ENCODE peak calls at places on chromosome 22, in seven cellular contexts. A, C, K, Z, M, T and Q are unnamed samples.
A peak's percentile ranks its signal among the peaks of the same experiment; 100 is the strongest.

GRCh38 chr22:19644314-19645223 is 69.7 kb upstream of the SEPTIN5 start:
- DNase-seq in A (no peak), C (no peak), T (no peak), K (no peak), Z (no peak), M (peak; percentile 14), Q (no peak)

GRCh38 chr22:37581534-37581933 is 1.6 kb upstream of the LGALS2 start:
- DNase-seq in M (no peak), Z (no peak), C (no peak), A (no peak), T (peak; percentile 71), K (no peak), Q (no peak)

GRCh38 chr22:29216873-29217666 is 11.4 kb downstream of the EMID1 start:
- DNase-seq in A (no peak), Z (peak; percentile 43), T (peak; percentile 64), K (no peak), C (no peak), M (no peak), Q (no peak)

GRCh38 chr22:50325444-50326224 is 1.2 kb downstream of the DENND6B start:
- DNase-seq in K (no peak), T (no peak), Z (no peak), M (no peak), A (no peak), C (no peak), Q (no peak)

GRCh38 chr22:22941831-22942510 is 54.4 kb downstream of the IGLL5 start:
- DNase-seq in C (peak; percentile 16), M (no peak), K (no peak), T (no peak), A (no peak), Z (no peak), Q (no peak)

GRCh38 chr22:49880281-49880680 is 26.6 kb downstream of the ZBED4 start:
- DNase-seq in A (no peak), M (no peak), T (no peak), K (no peak), C (peak; percentile 40), Z (no peak), Q (no peak)

GRCh38 chr22:47551438-47551788 is 789.0 kb downstream of the TBC1D22A start:
- DNase-seq in A (no peak), Z (no peak), T (no peak), K (no peak), M (no peak), C (no peak), Q (no peak)

GRCh38 chr22:30492144-30492543 is 13.4 kb downstream of the SEC14L4 start:
- DNase-seq in A (no peak), M (no peak), C (no peak), K (no peak), Z (no peak), T (no peak), Q (no peak)

GRCh38 chr22:44550666-44551491 is 52.8 kb upstream of the RTL6 start:
- DNase-seq in M (peak; percentile 96), C (no peak), A (peak; percentile 89), K (peak; percentile 71), Z (peak; percentile 95), T (peak; percentile 37), Q (peak; percentile 57)

GRCh38 chr22:31178859-31179258 is 18.9 kb downstream of the RNF185 start:
- DNase-seq in Z (no peak), M (no peak), A (no peak), K (no peak), T (no peak), C (no peak), Q (no peak)

GRCh38 chr22:23215294-23216204 is 35.2 kb downstream of the BCR start:
- DNase-seq in K (no peak), C (no peak), Z (peak; percentile 48), M (no peak), A (no peak), T (no peak), Q (no peak)

GRCh38 chr22:42932857-42933782 is 76.0 kb upstream of the ARFGAP3 start:
- DNase-seq in T (no peak), A (no peak), M (no peak), C (peak; percentile 55), Z (peak; percentile 28), K (no peak), Q (peak; percentile 76)

GRCh38 chr22:49948958-49949913 is 11.3 kb upstream of the PIM3 start:
- DNase-seq in K (no peak), A (no peak), T (no peak), C (no peak), M (no peak), Z (no peak), Q (no peak)

GRCh38 chr22:20918663-20919220 is 1.5 kb downstream of the CRKL start:
- DNase-seq in K (no peak), A (no peak), M (no peak), T (no peak), Z (no peak), C (peak; percentile 32), Q (no peak)

GRCh38 chr22:47421846-47422245 is 659.4 kb downstream of the TBC1D22A start:
- DNase-seq in Z (no peak), A (no peak), M (no peak), T (no peak), C (no peak), K (no peak), Q (no peak)

GRCh38 chr22:43314611-43315010 is 28.6 kb downstream of the SCUBE1 start:
- DNase-seq in M (no peak), Z (no peak), T (no peak), C (no peak), K (no peak), A (no peak), Q (no peak)

GRCh38 chr22:29060251-29060650 is 1.4 kb downstream of the C22orf31 start:
- DNase-seq in C (no peak), K (no peak), Z (no peak), T (no peak), M (no peak), A (no peak), Q (no peak)

GRCh38 chr22:46083383-46084350 is 66.7 kb upstream of the PPARA start:
- DNase-seq in M (no peak), A (no peak), T (no peak), Z (peak; percentile 33), C (no peak), K (no peak), Q (no peak)

GRCh38 chr22:20857247-20857643 is 1.4 kb downstream of the PI4KA start:
- DNase-seq in M (no peak), T (no peak), K (no peak), C (no peak), Z (peak; percentile 2), A (no peak), Q (no peak)

GRCh38 chr22:17994424-17995108 is 29.8 kb downstream of the MICAL3 start:
- DNase-seq in M (no peak), C (no peak), K (no peak), A (peak; percentile 83), T (no peak), Z (no peak), Q (peak; percentile 41)

GRCh38 chr22:44380716-44381500 is 68.2 kb upstream of the SHISAL1 start:
- DNase-seq in C (no peak), M (no peak), K (no peak), Z (no peak), A (no peak), T (peak; percentile 21), Q (no peak)

GRCh38 chr22:38461057-38461413 is 6.0 kb upstream of the KCNJ4 start:
- DNase-seq in Z (no peak), A (no peak), C (no peak), T (no peak), M (no peak), K (no peak), Q (no peak)

GRCh38 chr22:28822930-28823481 is 22.6 kb upstream of the XBP1 start:
- DNase-seq in A (no peak), K (no peak), T (no peak), M (no peak), Z (no peak), C (no peak), Q (no peak)

GRCh38 chr22:21917206-21917958 is 35.3 kb downstream of the PPM1F start:
- DNase-seq in A (no peak), C (no peak), K (no peak), Z (peak; percentile 28), M (peak; percentile 14), T (no peak), Q (no peak)

GRCh38 chr22:25177895-25178294 is 21.8 kb upstream of the CRYBB3 start:
- DNase-seq in Z (no peak), A (no peak), M (no peak), K (no peak), T (no peak), C (no peak), Q (no peak)

GRCh38 chr22:50603511-50604255 is 3.1 kb downstream of the MAPK8IP2 start:
- DNase-seq in K (no peak), Z (no peak), C (no peak), M (no peak), A (no peak), T (no peak), Q (no peak)

GRCh38 chr22:18997306-18997924 is 61.3 kb upstream of the PRODH start:
- DNase-seq in Z (no peak), A (no peak), M (no peak), K (no peak), T (no peak), C (no peak), Q (no peak)

GRCh38 chr22:28351585-28351984 is 328.1 kb downstream of the TTC28 start:
- DNase-seq in Z (no peak), M (no peak), C (no peak), A (no peak), T (no peak), K (no peak), Q (no peak)